ENCODE peak calls at places on chromosomes 4 and X, in five cellular contexts. U is astrocyte, D is AG04450, I is gastrocnemius medialis, V is sigmoid colon. E is an unnamed sample.

GRCh38 chrX:48989483-48989882 is 12.6 kb downstream of the GRIPAP1 start:
- DNase-seq in U (no peak), D (no peak), I (no peak), V (peak), E (no peak)

GRCh38 chr4:62487016-62487415 is 1286.9 kb downstream of the ADGRL3 start:
- DNase-seq in U (no peak), D (no peak), I (no peak), V (no peak), E (no peak)

GRCh38 chrX:56309881-56310280 is 77.7 kb downstream of the KLF8 start:
- DNase-seq in U (no peak), D (no peak), I (no peak), V (no peak), E (no peak)

GRCh38 chrX:30230395-30230794 is at the start of gene MAGEB3:
- DNase-seq in U (no peak), D (no peak), I (no peak), V (no peak), E (no peak)

GRCh38 chr4:27790911-27791310 is 930.3 kb downstream of the STIM2 start:
- DNase-seq in U (peak), D (no peak), I (no peak), V (no peak), E (no peak)

GRCh38 chr4:122669911-122670738 is 49.3 kb upstream of the IL21 start:
- DNase-seq in U (no peak), D (no peak), I (no peak), V (no peak), E (peak)

GRCh38 chrX:69674891-69675290 is 59.0 kb downstream of the EDA start:
- DNase-seq in U (no peak), D (no peak), I (no peak), V (no peak), E (no peak)

GRCh38 chrX:10044021-10044420 is 76.9 kb downstream of the CLDN34 start:
- DNase-seq in U (no peak), D (no peak), I (no peak), V (no peak), E (no peak)

GRCh38 chr4:48557478-48557877 is 67.4 kb downstream of the ZAR1 start:
- DNase-seq in U (no peak), D (no peak), I (no peak), V (no peak), E (no peak)

GRCh38 chrX:101265869-101266428 is 25.2 kb downstream of the TAF7L start:
- DNase-seq in U (peak), D (no peak), I (no peak), V (no peak), E (no peak)

GRCh38 chr4:59655996-59656395 is 1544.1 kb upstream of the ADGRL3 start:
- DNase-seq in U (no peak), D (no peak), I (no peak), V (no peak), E (peak)

GRCh38 chrX:139967300-139967699 is 2.0 kb upstream of the CXorf66 start:
- DNase-seq in U (no peak), D (no peak), I (no peak), V (no peak), E (no peak)

GRCh38 chr4:528835-529234 is 29.8 kb downstream of the PIGG start:
- DNase-seq in U (no peak), D (no peak), I (no peak), V (no peak), E (no peak)

GRCh38 chr4:55122235-55122634 is 3.2 kb downstream of the KDR start:
- DNase-seq in U (no peak), D (no peak), I (no peak), V (no peak), E (no peak)

GRCh38 chr4:71187399-71188196 is 151.2 kb upstream of the SLC4A4 start:
- DNase-seq in U (peak), D (no peak), I (no peak), V (peak), E (peak)

GRCh38 chr4:36687681-36688080 is 406.3 kb downstream of the DTHD1 start:
- DNase-seq in U (no peak), D (no peak), I (no peak), V (no peak), E (no peak)

GRCh38 chr4:110640608-110641007 is 17.7 kb upstream of the PITX2 start:
- DNase-seq in U (no peak), D (no peak), I (no peak), V (no peak), E (no peak)

GRCh38 chr4:48121180-48121579 is 12.9 kb downstream of the TXK start:
- DNase-seq in U (no peak), D (no peak), I (no peak), V (no peak), E (no peak)

GRCh38 chrX:153455571-153455970 is 9.7 kb upstream of the TREX2 start:
- DNase-seq in U (no peak), D (no peak), I (no peak), V (no peak), E (no peak)

GRCh38 chrX:115894087-115894486 is 276.5 kb upstream of the AGTR2 start:
- DNase-seq in U (peak), D (no peak), I (no peak), V (no peak), E (no peak)

GRCh38 chrX:29044802-29045201 is 457.6 kb downstream of the IL1RAPL1 start:
- DNase-seq in U (no peak), D (no peak), I (no peak), V (no peak), E (no peak)

DNA sequence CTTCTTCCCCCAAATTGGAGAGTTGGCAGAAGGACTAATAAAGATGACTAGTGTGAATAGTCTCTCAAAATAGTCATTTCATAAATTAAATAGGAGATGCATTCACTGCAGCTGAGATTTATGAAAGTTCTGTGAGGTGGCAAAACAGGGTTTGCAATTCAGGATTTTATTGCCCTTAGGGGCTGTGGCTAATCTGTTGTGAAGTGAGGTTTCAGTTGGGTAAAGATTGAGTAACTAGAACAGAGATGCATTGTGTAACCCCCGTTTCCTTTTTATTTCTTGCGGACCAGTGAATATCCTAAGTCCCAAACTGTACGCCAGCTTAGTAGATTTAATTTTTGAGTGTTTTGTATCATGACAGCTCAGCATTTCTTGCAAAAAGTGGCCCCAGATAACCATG is 16.2 kb upstream of the SCRG1 start:
- DNase-seq in U (no peak), D (no peak), I (no peak), V (no peak), E (no peak)
- TF ChIP-seq CTCF in U (no peak), D (no peak), I (no peak), V (no peak), E (no peak)

GRCh38 chr4:46993075-46994006 is at the start of gene GABRA4:
- DNase-seq in U (peak), D (no peak), I (no peak), V (no peak), E (peak)
- H3K4me3 ChIP-seq in U (peak), D (peak), I (no peak), V (peak), E (peak)

GRCh38 chrX:17553961-17554482 is 179.0 kb downstream of the NHS start:
- DNase-seq in U (no peak), D (no peak), I (no peak), V (peak), E (no peak)
- H3K27ac ChIP-seq in U (peak), D (no peak), I (no peak), V (no peak), E (no peak)

GRCh38 chrX:23317799-23318724 is 16.6 kb upstream of the PTCHD1 start:
- DNase-seq in U (no peak), D (no peak), I (no peak), V (no peak), E (no peak)
- TF ChIP-seq CTCF in U (peak), D (peak), I (peak), V (peak), E (peak)

GRCh38 chr4:41611881-41612871 is 74.2 kb downstream of the LIMCH1 start:
- DNase-seq in U (peak), D (no peak), I (no peak), V (peak), E (no peak)
- H3K4me3 ChIP-seq in U (peak), D (no peak), I (no peak), V (peak), E (no peak)

GRCh38 chr4:85909851-85910250 is 434.9 kb downstream of the ARHGAP24 start:
- DNase-seq in U (no peak), D (no peak), I (no peak), V (no peak), E (no peak)
- H3K27ac ChIP-seq in U (no peak), D (no peak), I (no peak), V (no peak), E (no peak)

DNA sequence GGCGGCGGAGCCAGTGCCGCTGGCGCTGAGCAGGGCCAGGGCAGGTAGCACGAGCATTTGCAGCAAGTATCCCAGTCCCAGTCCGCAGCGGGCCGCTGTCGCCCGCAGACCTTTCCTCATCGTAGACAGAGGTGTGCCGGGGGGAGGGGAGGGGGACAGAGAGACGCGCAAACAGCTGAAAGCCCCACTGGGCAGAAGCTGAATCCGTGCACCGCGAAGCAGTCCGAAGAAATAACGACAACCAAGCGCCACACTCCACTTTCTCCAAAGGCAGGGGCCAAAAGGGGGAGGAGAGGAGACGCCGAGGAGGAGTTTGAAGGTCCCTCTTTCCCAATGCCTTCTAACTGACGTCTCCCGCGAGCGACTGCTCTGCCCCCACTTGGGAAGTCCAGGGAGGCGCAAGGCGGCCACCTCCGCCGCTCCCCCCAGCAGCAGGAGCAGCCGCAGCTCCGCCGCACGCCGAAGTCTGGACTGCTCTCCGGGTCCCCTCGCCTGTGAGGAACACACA is at the start of gene UNC5C:
- DNase-seq in U (peak), D (no peak), I (no peak), V (peak), E (peak)
- TF ChIP-seq CTCF in U (no peak), D (no peak), I (no peak), V (no peak), E (no peak)

GRCh38 chr4:85790582-85790981 is 315.6 kb downstream of the ARHGAP24 start:
- DNase-seq in U (peak), D (no peak), I (no peak), V (no peak), E (no peak)

GRCh38 chr4:85784947-85785346 is 310.0 kb downstream of the ARHGAP24 start:
- DNase-seq in U (no peak), D (no peak), I (no peak), V (no peak), E (no peak)

GRCh38 chr4:85784348-85784747 is 309.4 kb downstream of the ARHGAP24 start:
- DNase-seq in U (no peak), D (no peak), I (no peak), V (no peak), E (no peak)

GRCh38 chr4:85783900-85784299 is 308.9 kb downstream of the ARHGAP24 start:
- DNase-seq in U (no peak), D (no peak), I (no peak), V (no peak), E (no peak)

GRCh38 chr4:85787133-85787532 is 312.2 kb downstream of the ARHGAP24 start:
- DNase-seq in U (peak), D (peak), I (no peak), V (no peak), E (no peak)
- H3K4me3 ChIP-seq in U (no peak), D (no peak), I (no peak), V (no peak), E (no peak)

GRCh38 chr4:41692717-41693345 is 55.7 kb downstream of the PHOX2B start:
- DNase-seq in U (peak), D (peak), I (peak), V (peak), E (peak)
- H3K27ac ChIP-seq in U (no peak), D (no peak), I (no peak), V (no peak), E (no peak)

E was measured in upper lobe of right lung.